ENCODE peak calls at places on chromosome 7, in four cellular contexts. One of them, this sample, is unnamed.

GRCh38 chr7:65397730-65398142 is 24.1 kb downstream of the ZNF92 start:
- DNase-seq in activated naive CD8-positive, alpha-beta T cell treated with anti-CD3 and anti-CD28 coated beads, Interleukin-2, amount 50 U/mL, for 24 hours: no peak
- DNase-seq in activated CD8-positive, alpha-beta memory T cell treated with anti-CD3 and anti-CD28 coated beads for 24 hours: no peak
- DNase-seq in psoas muscle: no peak
- DNase-seq in this sample: no peak

GRCh38 chr7:13282377-13282980 is 595.0 kb downstream of the ARL4A start:
- DNase-seq in psoas muscle: no peak
- DNase-seq in activated naive CD8-positive, alpha-beta T cell treated with anti-CD3 and anti-CD28 coated beads, Interleukin-2, amount 50 U/mL, for 24 hours: no peak
- DNase-seq in activated CD8-positive, alpha-beta memory T cell treated with anti-CD3 and anti-CD28 coated beads for 24 hours: no peak
- DNase-seq in this sample: no peak

GRCh38 chr7:38822556-38822955 is 86.4 kb downstream of the VPS41 start:
- DNase-seq in activated naive CD8-positive, alpha-beta T cell treated with anti-CD3 and anti-CD28 coated beads, Interleukin-2, amount 50 U/mL, for 24 hours: no peak
- DNase-seq in activated CD8-positive, alpha-beta memory T cell treated with anti-CD3 and anti-CD28 coated beads for 24 hours: no peak
- DNase-seq in psoas muscle: no peak
- DNase-seq in this sample: no peak

GRCh38 chr7:16993543-16993942 is 111.8 kb upstream of the AGR3 start:
- DNase-seq in activated naive CD8-positive, alpha-beta T cell treated with anti-CD3 and anti-CD28 coated beads, Interleukin-2, amount 50 U/mL, for 24 hours: no peak
- DNase-seq in psoas muscle: no peak
- DNase-seq in activated CD8-positive, alpha-beta memory T cell treated with anti-CD3 and anti-CD28 coated beads for 24 hours: no peak
- DNase-seq in this sample: no peak

GRCh38 chr7:84182301-84182700 is 12.3 kb downstream of the SEMA3A start:
- DNase-seq in activated naive CD8-positive, alpha-beta T cell treated with anti-CD3 and anti-CD28 coated beads, Interleukin-2, amount 50 U/mL, for 24 hours: no peak
- DNase-seq in psoas muscle: no peak
- DNase-seq in activated CD8-positive, alpha-beta memory T cell treated with anti-CD3 and anti-CD28 coated beads for 24 hours: no peak
- DNase-seq in this sample: no peak

GRCh38 chr7:19107392-19108147 is 9.9 kb downstream of the TWIST1 start:
- DNase-seq in activated naive CD8-positive, alpha-beta T cell treated with anti-CD3 and anti-CD28 coated beads, Interleukin-2, amount 50 U/mL, for 24 hours: no peak
- DNase-seq in psoas muscle: no peak
- DNase-seq in activated CD8-positive, alpha-beta memory T cell treated with anti-CD3 and anti-CD28 coated beads for 24 hours: no peak
- DNase-seq in this sample: no peak

GRCh38 chr7:121369462-121369861 is 26.6 kb downstream of the FAM3C start:
- DNase-seq in psoas muscle: no peak
- DNase-seq in activated CD8-positive, alpha-beta memory T cell treated with anti-CD3 and anti-CD28 coated beads for 24 hours: no peak
- DNase-seq in activated naive CD8-positive, alpha-beta T cell treated with anti-CD3 and anti-CD28 coated beads, Interleukin-2, amount 50 U/mL, for 24 hours: no peak
- DNase-seq in this sample: no peak

GRCh38 chr7:140611641-140612040 is 29.0 kb downstream of the DENND2A start:
- DNase-seq in psoas muscle: no peak
- DNase-seq in activated CD8-positive, alpha-beta memory T cell treated with anti-CD3 and anti-CD28 coated beads for 24 hours: no peak
- DNase-seq in activated naive CD8-positive, alpha-beta T cell treated with anti-CD3 and anti-CD28 coated beads, Interleukin-2, amount 50 U/mL, for 24 hours: no peak
- DNase-seq in this sample: no peak

GRCh38 chr7:18402488-18403183 is 92.9 kb upstream of the HDAC9 start:
- DNase-seq in activated CD8-positive, alpha-beta memory T cell treated with anti-CD3 and anti-CD28 coated beads for 24 hours: no peak
- DNase-seq in activated naive CD8-positive, alpha-beta T cell treated with anti-CD3 and anti-CD28 coated beads, Interleukin-2, amount 50 U/mL, for 24 hours: no peak
- DNase-seq in psoas muscle: no peak
- DNase-seq in this sample: no peak

GRCh38 chr7:47529405-47529804 is 52.5 kb downstream of the TNS3 start:
- DNase-seq in activated naive CD8-positive, alpha-beta T cell treated with anti-CD3 and anti-CD28 coated beads, Interleukin-2, amount 50 U/mL, for 24 hours: no peak
- DNase-seq in activated CD8-positive, alpha-beta memory T cell treated with anti-CD3 and anti-CD28 coated beads for 24 hours: no peak
- DNase-seq in psoas muscle: no peak
- DNase-seq in this sample: no peak

GRCh38 chr7:80018941-80019808 is 115.5 kb upstream of the GNAI1 start:
- DNase-seq in activated naive CD8-positive, alpha-beta T cell treated with anti-CD3 and anti-CD28 coated beads, Interleukin-2, amount 50 U/mL, for 24 hours: peak
- DNase-seq in psoas muscle: no peak
- DNase-seq in activated CD8-positive, alpha-beta memory T cell treated with anti-CD3 and anti-CD28 coated beads for 24 hours: peak
- DNase-seq in this sample: peak

GRCh38 chr7:2813350-2814185 is 30.5 kb downstream of the GNA12 start:
- DNase-seq in psoas muscle: no peak
- DNase-seq in activated naive CD8-positive, alpha-beta T cell treated with anti-CD3 and anti-CD28 coated beads, Interleukin-2, amount 50 U/mL, for 24 hours: no peak
- DNase-seq in activated CD8-positive, alpha-beta memory T cell treated with anti-CD3 and anti-CD28 coated beads for 24 hours: no peak
- DNase-seq in this sample: no peak

GRCh38 chr7:102085223-102085772 is 201.4 kb upstream of the SH2B2 start:
- DNase-seq in activated naive CD8-positive, alpha-beta T cell treated with anti-CD3 and anti-CD28 coated beads, Interleukin-2, amount 50 U/mL, for 24 hours: no peak
- DNase-seq in psoas muscle: no peak
- DNase-seq in activated CD8-positive, alpha-beta memory T cell treated with anti-CD3 and anti-CD28 coated beads for 24 hours: no peak
- DNase-seq in this sample: no peak

GRCh38 chr7:28986028-28986427 is 27.9 kb upstream of the TRIL start:
- DNase-seq in activated CD8-positive, alpha-beta memory T cell treated with anti-CD3 and anti-CD28 coated beads for 24 hours: no peak
- DNase-seq in psoas muscle: no peak
- DNase-seq in activated naive CD8-positive, alpha-beta T cell treated with anti-CD3 and anti-CD28 coated beads, Interleukin-2, amount 50 U/mL, for 24 hours: no peak
- DNase-seq in this sample: no peak

GRCh38 chr7:88219781-88220747 is at the start of gene SRI:
- DNase-seq in activated naive CD8-positive, alpha-beta T cell treated with anti-CD3 and anti-CD28 coated beads, Interleukin-2, amount 50 U/mL, for 24 hours: peak
- DNase-seq in psoas muscle: peak
- DNase-seq in activated CD8-positive, alpha-beta memory T cell treated with anti-CD3 and anti-CD28 coated beads for 24 hours: peak
- DNase-seq in this sample: peak

GRCh38 chr7:33794419-33794818 is 110.9 kb upstream of the BMPER start:
- DNase-seq in activated CD8-positive, alpha-beta memory T cell treated with anti-CD3 and anti-CD28 coated beads for 24 hours: no peak
- DNase-seq in activated naive CD8-positive, alpha-beta T cell treated with anti-CD3 and anti-CD28 coated beads, Interleukin-2, amount 50 U/mL, for 24 hours: no peak
- DNase-seq in psoas muscle: no peak
- DNase-seq in this sample: no peak

GRCh38 chr7:114418117-114418516 is 3.5 kb downstream of the FOXP2 start:
- DNase-seq in activated CD8-positive, alpha-beta memory T cell treated with anti-CD3 and anti-CD28 coated beads for 24 hours: no peak
- DNase-seq in activated naive CD8-positive, alpha-beta T cell treated with anti-CD3 and anti-CD28 coated beads, Interleukin-2, amount 50 U/mL, for 24 hours: no peak
- DNase-seq in psoas muscle: no peak
- DNase-seq in this sample: no peak

GRCh38 chr7:70570029-70570428 is 561.9 kb upstream of the GALNT17 start:
- DNase-seq in psoas muscle: no peak
- DNase-seq in activated naive CD8-positive, alpha-beta T cell treated with anti-CD3 and anti-CD28 coated beads, Interleukin-2, amount 50 U/mL, for 24 hours: no peak
- DNase-seq in activated CD8-positive, alpha-beta memory T cell treated with anti-CD3 and anti-CD28 coated beads for 24 hours: no peak
- DNase-seq in this sample: no peak

GRCh38 chr7:70480913-70481579 is 650.9 kb upstream of the GALNT17 start:
- DNase-seq in psoas muscle: no peak
- DNase-seq in activated naive CD8-positive, alpha-beta T cell treated with anti-CD3 and anti-CD28 coated beads, Interleukin-2, amount 50 U/mL, for 24 hours: no peak
- DNase-seq in activated CD8-positive, alpha-beta memory T cell treated with anti-CD3 and anti-CD28 coated beads for 24 hours: no peak
- DNase-seq in this sample: no peak

GRCh38 chr7:2321020-2321419 is 6.8 kb upstream of the SNX8 start:
- DNase-seq in activated CD8-positive, alpha-beta memory T cell treated with anti-CD3 and anti-CD28 coated beads for 24 hours: no peak
- DNase-seq in psoas muscle: no peak
- DNase-seq in activated naive CD8-positive, alpha-beta T cell treated with anti-CD3 and anti-CD28 coated beads, Interleukin-2, amount 50 U/mL, for 24 hours: no peak
- DNase-seq in this sample: no peak

GRCh38 chr7:127979113-127979727 is 52.0 kb downstream of the LRRC4 start:
- DNase-seq in activated CD8-positive, alpha-beta memory T cell treated with anti-CD3 and anti-CD28 coated beads for 24 hours: no peak
- DNase-seq in psoas muscle: no peak
- DNase-seq in activated naive CD8-positive, alpha-beta T cell treated with anti-CD3 and anti-CD28 coated beads, Interleukin-2, amount 50 U/mL, for 24 hours: no peak
- DNase-seq in this sample: no peak

GRCh38 chr7:51067757-51068156 is 248.9 kb downstream of the COBL start:
- DNase-seq in psoas muscle: no peak
- DNase-seq in activated CD8-positive, alpha-beta memory T cell treated with anti-CD3 and anti-CD28 coated beads for 24 hours: peak
- DNase-seq in activated naive CD8-positive, alpha-beta T cell treated with anti-CD3 and anti-CD28 coated beads, Interleukin-2, amount 50 U/mL, for 24 hours: peak
- DNase-seq in this sample: peak

GRCh38 chr7:5629941-5630340 is 151.5 kb downstream of the RNF216 start:
- DNase-seq in activated CD8-positive, alpha-beta memory T cell treated with anti-CD3 and anti-CD28 coated beads for 24 hours: no peak
- DNase-seq in activated naive CD8-positive, alpha-beta T cell treated with anti-CD3 and anti-CD28 coated beads, Interleukin-2, amount 50 U/mL, for 24 hours: peak
- DNase-seq in psoas muscle: peak
- DNase-seq in this sample: peak

GRCh38 chr7:28701731-28702130 is 256.4 kb downstream of the TRIL start:
- DNase-seq in activated naive CD8-positive, alpha-beta T cell treated with anti-CD3 and anti-CD28 coated beads, Interleukin-2, amount 50 U/mL, for 24 hours: no peak
- DNase-seq in activated CD8-positive, alpha-beta memory T cell treated with anti-CD3 and anti-CD28 coated beads for 24 hours: no peak
- DNase-seq in psoas muscle: no peak
- DNase-seq in this sample: no peak

GRCh38 chr7:118473271-118473670 is 248.8 kb downstream of the ANKRD7 start:
- DNase-seq in activated CD8-positive, alpha-beta memory T cell treated with anti-CD3 and anti-CD28 coated beads for 24 hours: no peak
- DNase-seq in activated naive CD8-positive, alpha-beta T cell treated with anti-CD3 and anti-CD28 coated beads, Interleukin-2, amount 50 U/mL, for 24 hours: no peak
- DNase-seq in psoas muscle: no peak
- DNase-seq in this sample: no peak

GRCh38 chr7:79386688-79387422 is 66.6 kb downstream of the MAGI2 start:
- DNase-seq in activated naive CD8-positive, alpha-beta T cell treated with anti-CD3 and anti-CD28 coated beads, Interleukin-2, amount 50 U/mL, for 24 hours: no peak
- DNase-seq in activated CD8-positive, alpha-beta memory T cell treated with anti-CD3 and anti-CD28 coated beads for 24 hours: no peak
- DNase-seq in psoas muscle: no peak
- DNase-seq in this sample: no peak

GRCh38 chr7:80941206-80941758 is 22.4 kb upstream of the SEMA3C start:
- DNase-seq in psoas muscle: no peak
- DNase-seq in activated CD8-positive, alpha-beta memory T cell treated with anti-CD3 and anti-CD28 coated beads for 24 hours: no peak
- DNase-seq in activated naive CD8-positive, alpha-beta T cell treated with anti-CD3 and anti-CD28 coated beads, Interleukin-2, amount 50 U/mL, for 24 hours: no peak
- DNase-seq in this sample: no peak